ENCODE peak calls at places on chromosome 3, in eight cellular contexts. G is stomach, O is esophagus muscularis mucosa, X is H1, H is Panc1, Q is SK-N-SH, L is sigmoid colon, Y is vagina. B is an unnamed sample.
A peak's percentile ranks its signal among the peaks of the same experiment; 100 is the strongest.

GRCh38 chr3:111667621-111668239 is 72.6 kb upstream of the ZBED2 start:
- DNase-seq in G (no peak), O (no peak), X (no peak), H (no peak), Q (no peak), L (no peak), Y (no peak), B (peak; percentile 93)

GRCh38 chr3:159941043-159941994 is 47.3 kb upstream of the IL12A start:
- DNase-seq in G (no peak), O (peak; percentile 64), X (no peak), H (no peak), Q (no peak), L (no peak), Y (no peak), B (peak; percentile 23)

GRCh38 chr3:167116120-167116922 is 263.8 kb downstream of the ZBBX start:
- DNase-seq in G (no peak), O (no peak), X (no peak), H (no peak), Q (no peak), L (peak; percentile 55), Y (no peak), B (no peak)

GRCh38 chr3:165868088-165868487 is 30.9 kb upstream of the BCHE start:
- DNase-seq in G (no peak), O (no peak), X (no peak), H (no peak), Q (no peak), L (no peak), Y (no peak), B (no peak)

GRCh38 chr3:43163895-43164493 is 58.1 kb upstream of the POMGNT2 start:
- DNase-seq in G (no peak), O (peak; percentile 83), X (no peak), H (no peak), Q (no peak), L (no peak), Y (no peak), B (no peak)

GRCh38 chr3:153144779-153145178 is 17.2 kb upstream of the RAP2B start:
- DNase-seq in G (no peak), O (no peak), X (no peak), H (no peak), Q (no peak), L (no peak), Y (no peak), B (no peak)

GRCh38 chr3:198079771-198080520 is 119.9 kb downstream of the LMLN start:
- DNase-seq in G (no peak), O (no peak), X (no peak), H (no peak), Q (no peak), L (no peak), Y (no peak), B (no peak)

GRCh38 chr3:1969269-1969668 is 129.4 kb upstream of the CNTN4 start:
- DNase-seq in G (no peak), O (no peak), X (no peak), H (no peak), Q (no peak), L (no peak), Y (no peak), B (no peak)

GRCh38 chr3:46843508-46843907 is 19.7 kb downstream of the MYL3 start:
- DNase-seq in G (no peak), O (peak; percentile 62), X (no peak), H (no peak), Q (no peak), L (no peak), Y (no peak), B (no peak)

GRCh38 chr3:58659051-58659675 is 7.4 kb downstream of the FAM3D start:
- DNase-seq in G (peak; percentile 75), O (no peak), X (peak; percentile 55), H (no peak), Q (peak; percentile 36), L (peak; percentile 56), Y (no peak), B (no peak)

GRCh38 chr3:28743843-28744242 is 395.2 kb upstream of the AZI2 start:
- DNase-seq in G (peak; percentile 45), O (no peak), X (no peak), H (no peak), Q (no peak), L (no peak), Y (no peak), B (no peak)

GRCh38 chr3:66261318-66261717 is 40.5 kb downstream of the SLC25A26 start:
- DNase-seq in G (no peak), O (no peak), X (no peak), H (no peak), Q (no peak), L (no peak), Y (no peak), B (no peak)

GRCh38 chr3:87309601-87310000 is 33.2 kb upstream of the POU1F1 start:
- DNase-seq in G (no peak), O (no peak), X (no peak), H (no peak), Q (no peak), L (no peak), Y (no peak), B (no peak)

GRCh38 chr3:59245879-59246501 is 196.2 kb upstream of the CFAP20DC start:
- DNase-seq in G (no peak), O (no peak), X (no peak), H (no peak), Q (no peak), L (no peak), Y (no peak), B (no peak)

GRCh38 chr3:146801492-146801891 is 196.3 kb upstream of the PLSCR5 start:
- DNase-seq in G (no peak), O (no peak), X (no peak), H (no peak), Q (no peak), L (no peak), Y (no peak), B (no peak)

GRCh38 chr3:18556503-18556902 is 131.4 kb upstream of the SATB1 start:
- DNase-seq in G (no peak), O (no peak), X (no peak), H (no peak), Q (no peak), L (no peak), Y (no peak), B (peak; percentile 17)

GRCh38 chr3:131733086-131733841 is 230.5 kb upstream of the MRPL3 start:
- DNase-seq in G (no peak), O (no peak), X (no peak), H (no peak), Q (no peak), L (no peak), Y (no peak), B (no peak)

GRCh38 chr3:179668429-179668828 is 15.6 kb downstream of the USP13 start:
- DNase-seq in G (no peak), O (no peak), X (peak; percentile 10), H (no peak), Q (no peak), L (no peak), Y (no peak), B (no peak)

GRCh38 chr3:172065534-172065933 is 26.2 kb downstream of the FNDC3B start:
- DNase-seq in G (no peak), O (no peak), X (no peak), H (no peak), Q (no peak), L (no peak), Y (no peak), B (no peak)

GRCh38 chr3:79960594-79960993 is 192.8 kb upstream of the ROBO1 start:
- DNase-seq in G (no peak), O (no peak), X (no peak), H (no peak), Q (no peak), L (no peak), Y (no peak), B (no peak)

GRCh38 chr3:52998781-52999509 is 46.9 kb downstream of the SFMBT1 start:
- DNase-seq in G (no peak), O (no peak), X (no peak), H (no peak), Q (no peak), L (no peak), Y (no peak), B (no peak)

GRCh38 chr3:196634851-196635250 is 4.6 kb upstream of the NRROS start:
- DNase-seq in G (no peak), O (no peak), X (no peak), H (no peak), Q (no peak), L (no peak), Y (no peak), B (no peak)

GRCh38 chr3:50268703-50269451 is at the start of gene SEMA3B:
- DNase-seq in G (peak; percentile 93), O (no peak), X (no peak), H (no peak), Q (no peak), L (peak; percentile 86), Y (no peak), B (no peak)

GRCh38 chr3:59726279-59726678 is 676.5 kb upstream of the CFAP20DC start:
- DNase-seq in G (no peak), O (no peak), X (no peak), H (no peak), Q (no peak), L (no peak), Y (no peak), B (no peak)

GRCh38 chr3:119408243-119408950 is 55.0 kb downstream of the TMEM39A start:
- DNase-seq in G (no peak), O (peak; percentile 14), X (no peak), H (no peak), Q (no peak), L (no peak), Y (no peak), B (no peak)

GRCh38 chr3:129793947-129794318 is 99.6 kb downstream of the TMCC1 start:
- DNase-seq in G (no peak), O (no peak), X (no peak), H (no peak), Q (peak; percentile 10), L (no peak), Y (no peak), B (peak; percentile 69)
- H3K4me3 ChIP-seq in G (no peak overlapping the region), O (peak overlapping the region; percentile 30), X (peak overlapping the region; percentile 31), H (peak overlapping the region; percentile 9), Q (no peak overlapping the region), L (no peak overlapping the region), Y (peak overlapping the region; percentile 3), B (no peak overlapping the region)

DNA sequence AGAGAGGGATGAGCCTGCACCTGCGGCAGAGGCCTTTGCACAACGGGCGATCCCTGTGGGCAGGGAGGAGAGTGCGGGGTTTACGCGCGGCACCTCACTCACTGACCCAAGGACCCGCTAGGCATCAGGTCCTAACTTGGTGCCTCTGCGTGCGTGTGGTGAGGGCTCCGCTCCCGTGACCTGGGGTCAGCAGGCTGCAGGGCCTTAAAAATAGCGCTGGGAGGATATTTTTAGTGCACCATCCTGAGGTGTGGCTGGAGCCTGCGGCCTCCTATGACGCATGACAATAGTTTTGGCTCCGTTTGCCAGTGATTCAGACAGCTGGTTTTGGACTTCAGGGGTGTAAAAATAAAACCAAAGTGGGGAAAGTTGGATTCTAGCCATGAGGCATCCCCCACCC is 139.0 kb downstream of the FAM43A start:
- DNase-seq in G (no peak), O (no peak), X (no peak), H (no peak), Q (no peak), L (no peak), Y (no peak), B (no peak)
- TF ChIP-seq POLR2AphosphoS5 in G (no peak), O (no peak), X (no peak), H (no peak), Q (no peak), L (no peak), Y (no peak), B (no peak)

GRCh38 chr3:129343643-129344360 is 65.1 kb downstream of the HMCES start:
- DNase-seq in G (peak; percentile 56), O (no peak), X (peak; percentile 85), H (no peak), Q (no peak), L (no peak), Y (no peak), B (peak; percentile 16)
- H3K4me3 ChIP-seq in G (peak overlapping the region; percentile 40), O (peak overlapping the region; percentile 52), X (peak overlapping the region; percentile 25), H (peak overlapping the region; percentile 39), Q (no peak overlapping the region), L (no peak overlapping the region), Y (no peak overlapping the region), B (peak overlapping the region; percentile 30)

GRCh38 chr3:187968883-187969580 is 184.9 kb upstream of the LPP start:
- DNase-seq in G (no peak), O (no peak), X (no peak), H (no peak), Q (no peak), L (no peak), Y (no peak), B (peak; percentile 95)
- TF ChIP-seq POLR2AphosphoS5 in G (peak; percentile 80), O (no peak), X (no peak), H (no peak), Q (no peak), L (peak; percentile 61), Y (no peak), B (no peak)

B was measured in HL-60.